ENCODE peak calls at places on chromosome 10, in six cellular contexts. P, X, L, Q, F and D are unnamed samples.

GRCh38 chr10:107163904-107164861 is at the start of gene SORCS1:
- DNase-seq in P (no peak), X (no peak), L (no peak), Q (no peak), F (peak; percentile 78), D (peak; percentile 27)

GRCh38 chr10:585502-585901 is 104.0 kb downstream of the DIP2C start:
- DNase-seq in P (no peak), X (no peak), L (no peak), Q (no peak), F (no peak), D (no peak)

GRCh38 chr10:20767028-20767427 is 130.1 kb downstream of the NEBL start:
- DNase-seq in P (no peak), X (peak; percentile 4), L (no peak), Q (no peak), F (no peak), D (no peak)

GRCh38 chr10:33355267-33355666 is 20.8 kb upstream of the NRP1 start:
- DNase-seq in P (no peak), X (no peak), L (no peak), Q (no peak), F (no peak), D (no peak)

GRCh38 chr10:100826983-100827818 is 81.8 kb downstream of the PAX2 start:
- DNase-seq in P (peak; percentile 15), X (no peak), L (no peak), Q (peak; percentile 23), F (peak; percentile 63), D (no peak)

GRCh38 chr10:71596127-71596526 is 123.5 kb downstream of the C10orf105 start:
- DNase-seq in P (no peak), X (no peak), L (no peak), Q (no peak), F (no peak), D (no peak)

GRCh38 chr10:20157314-20157713 is 341.1 kb downstream of the PLXDC2 start:
- DNase-seq in P (no peak), X (no peak), L (no peak), Q (no peak), F (no peak), D (no peak)

GRCh38 chr10:104456817-104457657 is 103.4 kb downstream of the CFAP58 start:
- DNase-seq in P (no peak), X (no peak), L (no peak), Q (no peak), F (no peak), D (no peak)

GRCh38 chr10:5585517-5586222 is 60.9 kb downstream of the CALML3 start:
- DNase-seq in P (peak; percentile 47), X (no peak), L (no peak), Q (no peak), F (peak; percentile 49), D (no peak)

GRCh38 chr10:79933961-79934360 is 14.9 kb downstream of the SFTPD start:
- DNase-seq in P (no peak), X (no peak), L (no peak), Q (no peak), F (no peak), D (no peak)

GRCh38 chr10:122341141-122341810 is 33.2 kb upstream of the PLEKHA1 start:
- DNase-seq in P (no peak), X (no peak), L (no peak), Q (no peak), F (no peak), D (no peak)

GRCh38 chr10:22133640-22134624 is 83.9 kb downstream of the EBLN1 start:
- DNase-seq in P (no peak), X (no peak), L (no peak), Q (no peak), F (no peak), D (no peak)

GRCh38 chr10:43822509-43823236 is 174.0 kb upstream of the ZNF32 start:
- DNase-seq in P (no peak), X (no peak), L (no peak), Q (no peak), F (no peak), D (no peak)

GRCh38 chr10:116133641-116134040 is 139.4 kb downstream of the GFRA1 start:
- DNase-seq in P (no peak), X (no peak), L (no peak), Q (no peak), F (no peak), D (no peak)

GRCh38 chr10:110765513-110766375 is 106.0 kb upstream of the PDCD4 start:
- DNase-seq in P (no peak), X (peak; percentile 38), L (no peak), Q (no peak), F (no peak), D (no peak)

GRCh38 chr10:1374901-1375804 is 319.0 kb downstream of the WDR37 start:
- DNase-seq in P (no peak), X (no peak), L (no peak), Q (no peak), F (no peak), D (no peak)

GRCh38 chr10:84845628-84846261 is 517.4 kb downstream of the CCSER2 start:
- DNase-seq in P (peak; percentile 41), X (no peak), L (no peak), Q (no peak), F (no peak), D (no peak)

GRCh38 chr10:34721201-34721840 is 93.8 kb downstream of the PARD3 start:
- DNase-seq in P (peak; percentile 81), X (peak; percentile 68), L (no peak), Q (no peak), F (no peak), D (no peak)

GRCh38 chr10:67114945-67115344 is 189.1 kb downstream of the LRRTM3 start:
- DNase-seq in P (no peak), X (no peak), L (no peak), Q (no peak), F (no peak), D (no peak)

GRCh38 chr10:101840102-101840684 is 3.4 kb downstream of the KCNIP2 start:
- DNase-seq in P (no peak), X (no peak), L (no peak), Q (no peak), F (no peak), D (no peak)

GRCh38 chr10:102645388-102645740 is 1.1 kb downstream of the TRIM8 start:
- DNase-seq in P (peak; percentile 83), X (peak; percentile 78), L (no peak), Q (no peak), F (peak; percentile 93), D (peak; percentile 71)

GRCh38 chr10:130941886-130942285 is 369.6 kb downstream of the TCERG1L start:
- DNase-seq in P (no peak), X (no peak), L (no peak), Q (no peak), F (no peak), D (no peak)

DNA sequence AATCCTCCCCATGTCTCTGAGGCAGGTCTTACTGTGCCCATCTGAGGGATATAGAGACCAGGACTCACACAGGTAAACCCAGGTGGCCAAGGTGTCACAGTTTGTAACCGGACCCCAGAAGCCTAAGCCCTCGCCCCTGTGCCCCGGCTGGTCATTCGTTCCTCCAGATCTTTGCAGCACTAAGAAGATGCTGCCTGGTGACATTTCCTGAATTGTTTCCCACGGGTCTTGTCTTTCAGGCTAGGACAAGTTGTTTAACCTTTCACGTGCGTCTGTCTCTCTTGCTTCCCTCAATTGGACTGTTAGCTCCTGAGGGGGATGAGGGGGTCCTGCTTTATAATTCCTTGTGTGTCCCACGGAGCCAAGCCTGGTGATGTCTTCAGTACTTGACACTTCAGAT is 158.0 kb downstream of the KCNMA1 start:
- DNase-seq in P (no peak), X (no peak), L (no peak), Q (no peak), F (no peak), D (no peak)
- H3K27ac ChIP-seq in P (peak overlapping the region; percentile 42), X (no peak overlapping the region), L (peak overlapping the region; percentile 31), Q (no peak overlapping the region), F (peak overlapping the region; percentile 62), D (no peak overlapping the region)

GRCh38 chr10:97518601-97519043 is 19.9 kb downstream of the UBTD1 start:
- DNase-seq in P (no peak), X (peak; percentile 27), L (no peak), Q (no peak), F (no peak), D (no peak)

GRCh38 chr10:97520520-97520919 is 21.8 kb downstream of the UBTD1 start:
- DNase-seq in P (no peak), X (no peak), L (no peak), Q (no peak), F (no peak), D (no peak)

GRCh38 chr10:97517778-97518561 is 19.2 kb downstream of the UBTD1 start:
- DNase-seq in P (no peak), X (no peak), L (no peak), Q (no peak), F (no peak), D (no peak)

GRCh38 chr10:97520978-97521761 is 22.4 kb downstream of the UBTD1 start:
- DNase-seq in P (no peak), X (no peak), L (no peak), Q (no peak), F (no peak), D (no peak)

GRCh38 chr10:97519342-97519741 is 20.6 kb downstream of the UBTD1 start:
- DNase-seq in P (no peak), X (no peak), L (no peak), Q (no peak), F (no peak), D (no peak)
- H3K27ac ChIP-seq in P (no peak overlapping the region), X (no peak overlapping the region), L (no peak overlapping the region), Q (no peak overlapping the region), F (no peak overlapping the region), D (no peak overlapping the region)

GRCh38 chr10:9158675-9159074 is 1104.2 kb downstream of the GATA3 start:
- DNase-seq in P (no peak), X (no peak), L (no peak), Q (no peak), F (no peak), D (no peak)
- H3K27ac ChIP-seq in P (no peak overlapping the region), X (no peak overlapping the region), L (no peak overlapping the region), Q (no peak overlapping the region), F (no peak overlapping the region), D (no peak overlapping the region)

GRCh38 chr10:70038926-70039325 is 13.7 kb upstream of the MACROH2A2 start:
- DNase-seq in P (no peak), X (no peak), L (no peak), Q (no peak), F (no peak), D (no peak)

GRCh38 chr10:70035531-70035930 is 17.1 kb upstream of the MACROH2A2 start:
- DNase-seq in P (no peak), X (no peak), L (no peak), Q (no peak), F (no peak), D (no peak)

DNA sequence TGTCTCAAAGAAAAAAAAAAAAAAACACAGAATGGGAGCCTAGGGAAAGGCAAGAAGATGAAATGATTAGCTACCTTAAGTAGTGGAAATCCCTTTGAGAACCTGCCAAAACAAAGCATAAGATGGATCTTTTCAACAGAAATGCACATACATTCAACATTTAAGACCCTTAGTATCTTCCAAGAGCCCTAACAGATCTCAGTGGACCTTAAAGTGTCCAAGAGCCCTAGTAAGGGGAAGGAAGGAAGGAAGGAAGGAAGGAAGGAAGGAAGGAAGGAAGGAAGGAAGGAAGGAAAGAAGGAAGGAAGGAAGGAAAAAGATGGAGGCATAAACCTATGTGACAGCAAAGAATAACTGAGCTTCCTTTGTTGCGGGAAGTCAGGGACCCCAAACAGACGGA is 11.6 kb upstream of the MACROH2A2 start:
- DNase-seq in P (no peak), X (no peak), L (no peak), Q (no peak), F (no peak), D (no peak)
- H3K27ac ChIP-seq in P (no peak overlapping the region), X (no peak overlapping the region), L (no peak overlapping the region), Q (no peak overlapping the region), F (no peak overlapping the region), D (no peak overlapping the region)